ENCODE peak calls at places on chromosomes 1 and 21, in seven cellular contexts. A, S, M, Z, Y, D and J are unnamed samples.
A peak's percentile ranks its signal among the peaks of the same experiment; 100 is the strongest.

GRCh38 chr1:99170516-99170915 is 93.8 kb upstream of the PLPPR4 start:
- DNase-seq in Z (no peak), D (no peak), A (peak; percentile 39), S (no peak), Y (no peak), M (no peak), J (no peak)

GRCh38 chr1:212822956-212823355 is 24.5 kb downstream of the SPATA45 start:
- DNase-seq in D (no peak), A (no peak), Y (no peak), M (no peak), S (no peak), Z (no peak), J (no peak)

GRCh38 chr21:36297938-36298572 is 21.9 kb upstream of the MORC3 start:
- DNase-seq in A (no peak), M (peak; percentile 38), Y (peak; percentile 37), S (no peak), D (no peak), Z (no peak), J (no peak)

GRCh38 chr1:206925116-206925736 is 3.5 kb upstream of the FCMR start:
- DNase-seq in Y (no peak), Z (no peak), M (no peak), S (no peak), D (no peak), A (no peak), J (no peak)

GRCh38 chr1:50972766-50973165 is 2.7 kb downstream of the CDKN2C start:
- DNase-seq in M (no peak), A (peak; percentile 6), Z (no peak), D (no peak), S (no peak), Y (no peak), J (no peak)

GRCh38 chr1:12409676-12410075 is 179.8 kb downstream of the VPS13D start:
- DNase-seq in Y (peak; percentile 16), Z (peak; percentile 42), D (no peak), A (no peak), S (no peak), M (no peak), J (no peak)

GRCh38 chr21:33025471-33026298 is at the start of gene OLIG2:
- DNase-seq in S (no peak), M (no peak), Z (no peak), A (no peak), D (no peak), Y (no peak), J (peak; percentile 95)

GRCh38 chr1:4931486-4931885 is 277.1 kb downstream of the AJAP1 start:
- DNase-seq in A (no peak), M (no peak), S (no peak), D (no peak), Z (peak; percentile 54), Y (no peak), J (no peak)

GRCh38 chr21:46532080-46532479 is 72.8 kb downstream of the S100B start:
- DNase-seq in A (no peak), Y (no peak), S (no peak), D (no peak), M (no peak), Z (no peak), J (no peak)

GRCh38 chr1:115495603-115496002 is 146.2 kb upstream of the VANGL1 start:
- DNase-seq in Z (peak; percentile 53), D (no peak), M (no peak), Y (no peak), A (peak; percentile 13), S (no peak), J (no peak)

GRCh38 chr21:17295997-17296396 is 216.8 kb upstream of the CXADR start:
- DNase-seq in Z (no peak), S (no peak), D (no peak), A (no peak), M (no peak), Y (no peak), J (no peak)

GRCh38 chr1:63322248-63322943 is at the start of gene FOXD3:
- DNase-seq in A (peak; percentile 54), Y (no peak), D (peak; percentile 52), S (no peak), M (peak; percentile 25), Z (no peak), J (no peak)

GRCh38 chr1:201404722-201405483 is 5.8 kb upstream of the LAD1 start:
- DNase-seq in A (no peak), S (no peak), D (no peak), Z (no peak), M (no peak), Y (no peak), J (no peak)

GRCh38 chr1:15949453-15950245 is 26.3 kb downstream of the ZBTB17 start:
- DNase-seq in A (peak; percentile 94), Z (peak; percentile 97), M (peak; percentile 83), D (peak; percentile 83), Y (peak; percentile 86), S (peak; percentile 98), J (peak; percentile 91)

GRCh38 chr1:197998110-197998509 is 80.9 kb downstream of the LHX9 start:
- DNase-seq in D (no peak), A (no peak), S (no peak), Y (no peak), M (no peak), Z (no peak), J (no peak)

GRCh38 chr1:14742181-14742980 is 143.9 kb downstream of the KAZN start:
- DNase-seq in M (no peak), Y (no peak), A (peak; percentile 96), Z (peak; percentile 91), D (no peak), S (no peak), J (no peak)

GRCh38 chr1:248243204-248243603 is 12.0 kb downstream of the OR2M4 start:
- DNase-seq in Z (peak; percentile 3), M (peak; percentile 3), D (no peak), S (no peak), A (peak; percentile 15), Y (no peak), J (peak; percentile 56)

GRCh38 chr1:221829327-221830011 is 87.6 kb upstream of the DUSP10 start:
- DNase-seq in M (no peak), Z (peak; percentile 99), S (no peak), A (peak; percentile 82), Y (no peak), D (no peak), J (peak; percentile 15)

GRCh38 chr1:160116277-160117147 is 953 bp downstream of the ATP1A2 start:
- DNase-seq in Y (peak; percentile 86), D (no peak), Z (no peak), A (peak; percentile 67), S (no peak), M (peak; percentile 71), J (no peak)

GRCh38 chr21:40404319-40404906 is 442.5 kb downstream of the DSCAM start:
- DNase-seq in Z (no peak), Y (no peak), A (no peak), D (no peak), M (peak; percentile 41), S (no peak), J (no peak)

GRCh38 chr1:41500378-41500777 is 15.9 kb upstream of the EDN2 start:
- DNase-seq in S (peak; percentile 95), M (no peak), A (no peak), Y (peak; percentile 82), Z (no peak), D (no peak), J (no peak)
- H3K4me3 ChIP-seq in S (no peak overlapping the region), M (no peak overlapping the region), A (no peak overlapping the region), Y (no peak overlapping the region), Z (no peak overlapping the region), D (no peak overlapping the region), J (no peak overlapping the region)

DNA sequence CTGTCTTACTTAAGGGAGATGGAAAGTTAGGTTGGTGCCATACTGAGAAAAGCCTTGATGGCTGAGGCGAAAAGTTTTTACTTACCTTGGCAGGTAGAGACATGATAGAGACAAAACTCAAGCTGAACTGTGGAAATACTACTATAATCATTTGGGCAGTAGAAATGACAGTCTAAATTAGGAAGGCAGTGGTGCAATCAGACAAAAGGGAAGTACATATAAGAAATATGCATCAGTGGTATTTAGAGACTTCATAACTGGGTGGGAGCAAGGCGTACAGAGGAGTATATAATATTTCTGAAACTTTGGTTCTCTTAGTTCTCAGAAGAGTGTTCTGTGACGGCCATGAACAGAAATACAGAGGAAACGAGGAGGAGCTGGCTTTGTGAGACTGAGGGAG is 2.4 kb upstream of the CEP350 start:
- DNase-seq in M (no peak), A (no peak), Z (no peak), Y (no peak), S (no peak), D (no peak), J (no peak)
- TF ChIP-seq CTCF in M (no peak), A (no peak), Z (no peak), Y (no peak), S (no peak), D (no peak), J (no peak)

GRCh38 chr21:41640756-41641509 is 125.9 kb downstream of the RIPK4 start:
- DNase-seq in Y (no peak), A (peak; percentile 18), Z (no peak), D (no peak), M (no peak), S (no peak), J (no peak)
- H3K27ac ChIP-seq in Y (peak overlapping the region; percentile 24), A (peak overlapping the region; percentile 75), Z (peak overlapping the region; percentile 88), D (peak overlapping the region; percentile 76), M (no peak overlapping the region), S (peak overlapping the region; percentile 99), J (no peak overlapping the region)

GRCh38 chr1:66403031-66403731 is 130.8 kb upstream of the SGIP1 start:
- DNase-seq in Z (no peak), Y (no peak), M (peak; percentile 24), A (no peak), D (no peak), S (no peak), J (no peak)

GRCh38 chr1:66399888-66400529 is 133.9 kb upstream of the SGIP1 start:
- DNase-seq in M (no peak), Y (no peak), D (no peak), S (no peak), A (no peak), Z (no peak), J (no peak)

GRCh38 chr1:66402194-66402593 is 131.8 kb upstream of the SGIP1 start:
- DNase-seq in S (no peak), D (peak; percentile 80), A (peak; percentile 56), M (peak; percentile 88), Y (peak; percentile 64), Z (no peak), J (no peak)

GRCh38 chr1:66400660-66401059 is 133.3 kb upstream of the SGIP1 start:
- DNase-seq in S (no peak), D (no peak), Z (no peak), A (no peak), Y (no peak), M (no peak), J (no peak)

DNA sequence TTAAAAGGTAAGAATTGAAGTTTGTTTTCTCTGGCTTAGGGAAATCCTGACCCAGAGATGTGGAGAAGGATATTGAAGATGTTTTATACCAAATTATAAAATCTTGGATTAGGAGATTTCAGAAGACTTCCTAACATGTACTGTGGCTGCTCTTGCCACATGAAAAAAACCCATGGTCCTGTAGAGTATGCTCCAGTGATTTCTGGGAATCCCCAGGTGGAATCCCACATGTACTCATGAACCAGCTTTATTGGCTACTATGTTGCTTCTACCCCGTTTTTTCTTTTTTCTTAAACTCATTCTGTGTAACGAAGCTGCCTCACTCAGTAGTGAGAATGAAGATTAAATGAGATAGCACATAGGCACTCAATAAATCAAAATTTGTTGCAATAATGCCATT is 132.7 kb upstream of the SGIP1 start:
- DNase-seq in S (no peak), D (no peak), Z (no peak), A (no peak), Y (no peak), M (no peak), J (no peak)
- H3K4me3 ChIP-seq in S (no peak overlapping the region), D (no peak overlapping the region), Z (no peak overlapping the region), A (no peak overlapping the region), Y (no peak overlapping the region), M (no peak overlapping the region), J (no peak overlapping the region)